ENCODE peak calls at places on chromosomes 2 and 18, in ten cellular contexts. J is iPS-NIHi11; G is T-helper 2 cell; P is astrocyte of the hippocampus; L is skeletal muscle cell; M is right lobe of liver; F is Caki2; H is stimulated activated CD4-positive, alpha-beta T cell treated with anti-CD3 and anti-CD28 coated beads, Interleukin-12 subunit alpha, Interleukin-12 subunit beta, amount 100 ng/mL, for 48 hours; Z is CD14-positive monocyte; S is T-helper 9 cell. U is an unnamed sample.
A peak's percentile ranks its signal among the peaks of the same experiment; 100 is the strongest.

GRCh38 chr2:46306320-46306719 is 9.1 kb downstream of the EPAS1 start:
- DNase-seq in J (no peak), G (no peak), P (no peak), L (no peak), M (no peak), F (peak; percentile 16), H (no peak), Z (no peak), S (no peak), U (no peak)

GRCh38 chr2:73984203-73984921 is at the start of gene TET3:
- DNase-seq in J (peak; percentile 78), G (peak; percentile 84), P (peak; percentile 69), L (no peak), M (peak; percentile 73), F (no peak), H (no peak), Z (no peak), S (peak; percentile 62), U (peak; percentile 75)

GRCh38 chr2:39584283-39584972 is 81.3 kb upstream of the TMEM178A start:
- DNase-seq in J (no peak), G (no peak), P (peak; percentile 81), L (peak; percentile 76), M (no peak), F (no peak), H (no peak), Z (no peak), S (no peak), U (no peak)

GRCh38 chr2:52934354-52934898 is 833.2 kb upstream of the CHAC2 start:
- DNase-seq in J (no peak), G (peak; percentile 49), P (peak; percentile 81), L (peak; percentile 80), M (no peak), F (peak; percentile 62), H (no peak), Z (no peak), S (no peak), U (no peak)

GRCh38 chr2:238160206-238161129 is 1.7 kb downstream of the ERFE start:
- DNase-seq in J (peak; percentile 55), G (no peak), P (no peak), L (no peak), M (no peak), F (no peak), H (no peak), Z (no peak), S (no peak), U (peak; percentile 47)

GRCh38 chr18:33282709-33283333 is 157.7 kb downstream of the CCDC178 start:
- DNase-seq in J (no peak), G (no peak), P (no peak), L (no peak), M (peak; percentile 42), F (no peak), H (no peak), Z (no peak), S (no peak), U (no peak)

GRCh38 chr2:66456183-66457041 is 21.5 kb downstream of the MEIS1 start:
- DNase-seq in J (no peak), G (no peak), P (no peak), L (no peak), M (no peak), F (no peak), H (no peak), Z (no peak), S (no peak), U (no peak)

GRCh38 chr2:216674376-216674775 is 21.0 kb downstream of the IGFBP5 start:
- DNase-seq in J (no peak), G (no peak), P (no peak), L (no peak), M (no peak), F (no peak), H (no peak), Z (no peak), S (no peak), U (no peak)

GRCh38 chr18:54119524-54120019 is 104.9 kb downstream of the MBD2 start:
- DNase-seq in J (peak; percentile 52), G (peak; percentile 72), P (peak; percentile 78), L (no peak), M (no peak), F (peak; percentile 28), H (peak; percentile 35), Z (no peak), S (no peak), U (peak; percentile 31)

GRCh38 chr18:460791-461190 is 39.7 kb downstream of the COLEC12 start:
- DNase-seq in J (no peak), G (no peak), P (no peak), L (no peak), M (no peak), F (no peak), H (no peak), Z (no peak), S (no peak), U (no peak)

GRCh38 chr2:239719791-239720410 is 305.2 kb downstream of the NDUFA10 start:
- DNase-seq in J (no peak), G (no peak), P (no peak), L (no peak), M (peak; percentile 28), F (no peak), H (no peak), Z (no peak), S (no peak), U (no peak)

GRCh38 chr18:70249118-70249517 is 39.7 kb upstream of the SOCS6 start:
- DNase-seq in J (no peak), G (no peak), P (peak; percentile 12), L (no peak), M (no peak), F (no peak), H (no peak), Z (no peak), S (no peak), U (no peak)

U was measured in germinal center.